ENCODE peak calls at places on chromosomes 16 and 17, in five cellular contexts. Y is A549, F is endodermal cell, O is PC-9, L is mucosa of descending colon. I is an unnamed sample.
A peak's percentile ranks its signal among the peaks of the same experiment; 100 is the strongest.

GRCh38 chr16:56625943-56626654 is 518 bp downstream of the MT1E start:
- DNase-seq in Y (no peak), F (peak; percentile 71), O (no peak), L (no peak), I (no peak)

GRCh38 chr17:60630352-60630751 is 30.4 kb downstream of the PPM1D start:
- DNase-seq in Y (no peak), F (no peak), O (no peak), L (no peak), I (no peak)

GRCh38 chr17:82647593-82648164 is 565 bp downstream of the WDR45B start:
- DNase-seq in Y (no peak), F (peak; percentile 75), O (peak; percentile 23), L (peak; percentile 76), I (peak; percentile 65)

GRCh38 chr17:74239169-74239568 is 25.8 kb downstream of the TTYH2 start:
- DNase-seq in Y (no peak), F (no peak), O (no peak), L (no peak), I (no peak)

GRCh38 chr17:3802461-3803307 is 1.7 kb upstream of the ITGAE start:
- DNase-seq in Y (no peak), F (no peak), O (no peak), L (no peak), I (no peak)

GRCh38 chr17:72954595-72954994 is 137.9 kb downstream of the SLC39A11 start:
- DNase-seq in Y (no peak), F (no peak), O (no peak), L (no peak), I (no peak)

GRCh38 chr17:21177401-21177800 is 36.6 kb downstream of the TMEM11 start:
- DNase-seq in Y (no peak), F (no peak), O (no peak), L (no peak), I (no peak)

GRCh38 chr16:13307861-13308260 is 406.5 kb downstream of the SHISA9 start:
- DNase-seq in Y (no peak), F (no peak), O (no peak), L (no peak), I (no peak)

GRCh38 chr17:63946440-63947363 is 14.6 kb upstream of the CD79B start:
- DNase-seq in Y (peak; percentile 45), F (peak; percentile 90), O (peak; percentile 43), L (peak; percentile 69), I (peak; percentile 39)

GRCh38 chr16:20359997-20360396 is 7.5 kb upstream of the UMOD start:
- DNase-seq in Y (no peak), F (peak; percentile 79), O (no peak), L (no peak), I (peak; percentile 5)

GRCh38 chr17:57668332-57668731 is 76.8 kb downstream of the CCDC182 start:
- DNase-seq in Y (no peak), F (peak; percentile 26), O (no peak), L (no peak), I (no peak)

GRCh38 chr16:68265078-68265925 is 976 bp downstream of the SLC7A6 start:
- DNase-seq in Y (peak; percentile 91), F (peak; percentile 77), O (peak; percentile 83), L (peak; percentile 82), I (peak; percentile 33)

GRCh38 chr16:65538945-65539344 is 417.1 kb upstream of the CDH11 start:
- DNase-seq in Y (no peak), F (no peak), O (no peak), L (no peak), I (no peak)

GRCh38 chr16:1787322-1788094 is 4.7 kb downstream of the NUBP2 start:
- DNase-seq in Y (no peak), F (no peak), O (no peak), L (no peak), I (no peak)

GRCh38 chr16:3458278-3458851 is 14.9 kb downstream of the NAA60 start:
- DNase-seq in Y (peak; percentile 22), F (peak; percentile 72), O (peak; percentile 33), L (peak; percentile 66), I (peak; percentile 24)

GRCh38 chr17:47757416-47757815 is 24.4 kb downstream of the TBX21 start:
- DNase-seq in Y (no peak), F (no peak), O (no peak), L (no peak), I (no peak)

GRCh38 chr16:66471696-66472393 is 44.8 kb downstream of the BEAN1 start:
- DNase-seq in Y (no peak), F (peak; percentile 69), O (no peak), L (no peak), I (no peak)

GRCh38 chr16:83549836-83550569 is 257.8 kb upstream of the HSBP1 start:
- DNase-seq in Y (no peak), F (peak; percentile 59), O (no peak), L (no peak), I (no peak)

GRCh38 chr17:16491131-16491702 is 776 bp downstream of the LRRC75A start:
- DNase-seq in Y (no peak), F (peak; percentile 84), O (peak; percentile 55), L (peak; percentile 63), I (peak; percentile 53)

GRCh38 chr16:19578378-19578851 is 22.9 kb downstream of the VPS35L start:
- DNase-seq in Y (no peak), F (no peak), O (no peak), L (no peak), I (no peak)

GRCh38 chr17:75994802-75995350 is 5.8 kb upstream of the CDK3 start:
- DNase-seq in Y (no peak), F (no peak), O (no peak), L (no peak), I (no peak)

GRCh38 chr17:32123782-32124181 is 18.5 kb upstream of the RHOT1 start:
- DNase-seq in Y (peak; percentile 31), F (no peak), O (no peak), L (no peak), I (no peak)

GRCh38 chr16:3520861-3521260 is 20.1 kb downstream of the CLUAP1 start:
- DNase-seq in Y (no peak), F (peak; percentile 71), O (no peak), L (no peak), I (no peak)

GRCh38 chr17:33039874-33040273 is 48.2 kb downstream of the SPACA3 start:
- DNase-seq in Y (peak; percentile 50), F (no peak), O (no peak), L (no peak), I (no peak)

GRCh38 chr17:57124053-57124452 is 39.0 kb downstream of the AKAP1 start:
- DNase-seq in Y (no peak), F (no peak), O (no peak), L (no peak), I (no peak)

GRCh38 chr16:74760007-74760767 is 14.4 kb downstream of the FA2H start:
- DNase-seq in Y (peak; percentile 85), F (no peak), O (no peak), L (no peak), I (no peak)

GRCh38 chr17:31283841-31284240 is 13.2 kb downstream of the OMG start:
- DNase-seq in Y (no peak), F (no peak), O (no peak), L (no peak), I (no peak)

GRCh38 chr17:70624208-70624607 is 454.9 kb downstream of the KCNJ2 start:
- DNase-seq in Y (no peak), F (no peak), O (no peak), L (no peak), I (no peak)

GRCh38 chr16:16861546-16861945 is 482.6 kb downstream of the NPIPA7 start:
- DNase-seq in Y (peak; percentile 52), F (peak; percentile 83), O (peak; percentile 19), L (no peak), I (peak; percentile 27)

GRCh38 chr17:18194804-18195203 is 11.2 kb downstream of the ALKBH5 start:
- DNase-seq in Y (no peak), F (no peak), O (no peak), L (no peak), I (no peak)

GRCh38 chr17:18194394-18194793 is 10.8 kb downstream of the ALKBH5 start:
- DNase-seq in Y (no peak), F (no peak), O (no peak), L (no peak), I (no peak)

GRCh38 chr17:18197535-18198194 is 14.0 kb downstream of the ALKBH5 start:
- DNase-seq in Y (no peak), F (no peak), O (no peak), L (no peak), I (no peak)

GRCh38 chr17:18191967-18192366 is 8.3 kb downstream of the ALKBH5 start:
- DNase-seq in Y (no peak), F (peak; percentile 74), O (no peak), L (no peak), I (no peak)

DNA sequence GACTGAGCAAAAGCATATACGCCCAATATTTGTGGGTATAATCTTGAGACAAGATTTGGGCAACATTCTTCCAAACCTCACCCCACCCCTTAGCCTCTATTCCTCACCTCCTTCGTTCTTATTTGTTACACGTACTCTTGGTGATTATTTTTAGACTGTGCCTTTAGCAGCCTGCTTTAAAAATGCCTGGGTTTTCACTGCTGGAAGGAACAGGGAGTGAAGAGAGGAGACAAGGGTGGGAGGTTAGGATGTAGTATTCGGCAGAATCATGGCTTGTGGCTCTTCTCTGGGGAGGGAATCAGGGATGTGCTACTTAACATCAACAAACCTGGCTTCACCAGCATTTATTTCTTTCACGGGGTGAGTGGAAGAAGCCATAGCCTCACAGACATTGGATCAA is 11.6 kb downstream of the ALKBH5 start:
- DNase-seq in Y (no peak), F (no peak), O (no peak), L (no peak), I (no peak)
- H3K4me1 ChIP-seq in Y (peaks cover 16% of the 10 kb centered on the region), F (no peaks in the 10 kb centered on the region), O (no peaks in the 10 kb centered on the region), L (peaks cover 18% of the 10 kb centered on the region), I (no peaks in the 10 kb centered on the region)

GRCh38 chr17:2057714-2058520 is 3.0 kb downstream of the HIC1 start:
- DNase-seq in Y (no peak), F (peak; percentile 82), O (no peak), L (peak; percentile 71), I (no peak)

GRCh38 chr17:2059125-2059836 is 4.4 kb downstream of the HIC1 start:
- DNase-seq in Y (no peak), F (no peak), O (no peak), L (peak; percentile 73), I (no peak)

GRCh38 chr17:2057130-2057713 is 2.3 kb downstream of the HIC1 start:
- DNase-seq in Y (no peak), F (peak; percentile 80), O (no peak), L (no peak), I (no peak)

GRCh38 chr17:2059837-2060658 is 5.1 kb downstream of the HIC1 start:
- DNase-seq in Y (no peak), F (no peak), O (no peak), L (no peak), I (no peak)

GRCh38 chr17:2058521-2059124 is 3.7 kb downstream of the HIC1 start:
- DNase-seq in Y (peak; percentile 80), F (peak; percentile 96), O (no peak), L (peak; percentile 89), I (no peak)
- H3K4me3 ChIP-seq in Y (no peak overlapping the region), F (no peak overlapping the region), O (no peak overlapping the region), L (no peak overlapping the region), I (no peak overlapping the region)

DNA sequence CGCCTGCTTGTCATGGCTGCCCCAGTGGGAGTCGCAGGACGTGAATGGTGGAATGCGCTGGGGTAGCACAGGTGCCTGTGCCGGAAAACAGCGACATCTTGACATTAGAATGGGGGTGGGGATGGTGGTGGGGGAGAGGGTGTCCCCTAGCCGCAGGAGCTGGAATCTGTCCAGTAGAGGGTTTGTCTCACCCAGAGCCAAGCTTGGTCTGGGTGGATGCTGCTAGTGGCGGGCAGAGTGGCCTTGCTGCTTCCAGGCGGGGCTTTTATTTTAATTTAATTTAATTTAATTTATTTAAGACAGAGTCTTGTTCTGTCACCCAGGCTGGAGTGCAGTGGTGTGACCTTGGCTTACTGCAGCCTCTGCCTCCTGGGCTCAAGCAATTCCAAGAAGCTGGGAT is 7.7 kb downstream of the BAIAP2 start:
- DNase-seq in Y (no peak), F (no peak), O (no peak), L (no peak), I (no peak)
- H3K4me1 ChIP-seq in Y (peaks cover 49% of the 10 kb centered on the region), F (no peaks in the 10 kb centered on the region), O (peaks cover 81% of the 10 kb centered on the region), L (peaks cover 27% of the 10 kb centered on the region), I (peaks cover 39% of the 10 kb centered on the region)

GRCh38 chr17:62688398-62689140 is 61.1 kb downstream of the MRC2 start:
- DNase-seq in Y (no peak), F (no peak), O (no peak), L (no peak), I (no peak)
- H3K4me3 ChIP-seq in Y (no peak overlapping the region), F (no peak overlapping the region), O (no peak overlapping the region), L (no peak overlapping the region), I (no peak overlapping the region)